ENCODE peak calls at places on chromosome 12, in four cellular contexts. V, P, H and J are unnamed samples. For H3K36me3 and H3K27me3, the result is how much of the 10 kb centered on the place peaks cover.

GRCh38 chr12:70543444-70543843 is 93.8 kb downstream of the PTPRB start:
- DNase-seq in V (no peak), P (no peak), H (peak), J (peak)

GRCh38 chr12:122203968-122204828 is 689 bp downstream of the B3GNT4 start:
- DNase-seq in V (no peak), P (no peak), H (no peak), J (peak)

GRCh38 chr12:80226576-80226975 is 127.2 kb downstream of the OTOGL start:
- DNase-seq in V (no peak), P (no peak), H (no peak), J (no peak)

GRCh38 chr12:108335349-108336119 is 3.6 kb downstream of the CMKLR1 start:
- DNase-seq in V (no peak), P (peak), H (no peak), J (no peak)

GRCh38 chr12:78628701-78629100 is 235.9 kb upstream of the SYT1 start:
- DNase-seq in V (no peak), P (no peak), H (no peak), J (no peak)

GRCh38 chr12:52805000-52805399 is 8.9 kb downstream of the KRT4 start:
- DNase-seq in V (no peak), P (no peak), H (no peak), J (peak)

GRCh38 chr12:4562034-4562657 is at the start of gene DYRK4:
- DNase-seq in V (peak), P (no peak), H (peak), J (peak)

GRCh38 chr12:93137656-93138612 is 208.8 kb upstream of the EEA1 start:
- DNase-seq in V (peak), P (no peak), H (no peak), J (no peak)

GRCh38 chr12:65828711-65829339 is 4.5 kb downstream of the HMGA2 start:
- DNase-seq in V (no peak), P (no peak), H (no peak), J (no peak)
- H3K36me3 ChIP-seq in V (under half), P (under half), H (under half), J (under half)

GRCh38 chr12:62232143-62232729 is 28.0 kb upstream of the USP15 start:
- DNase-seq in V (peak), P (no peak), H (no peak), J (no peak)

GRCh38 chr12:62224601-62225000 is 35.6 kb upstream of the USP15 start:
- DNase-seq in V (no peak), P (no peak), H (no peak), J (no peak)

GRCh38 chr12:62230652-62231051 is 29.6 kb upstream of the USP15 start:
- DNase-seq in V (no peak), P (no peak), H (no peak), J (no peak)

GRCh38 chr12:62221107-62221506 is 39.1 kb upstream of the USP15 start:
- DNase-seq in V (no peak), P (no peak), H (no peak), J (no peak)

GRCh38 chr12:62227091-62227490 is 33.1 kb upstream of the USP15 start:
- DNase-seq in V (no peak), P (no peak), H (no peak), J (no peak)
- H3K27me3 ChIP-seq in V (under half), P (under half), H (under half), J (under half)

GRCh38 chr12:3291939-3292338 is 199.1 kb upstream of the PRMT8 start:
- DNase-seq in V (no peak), P (no peak), H (no peak), J (no peak)
- TF ChIP-seq JUNB in V (no peak), P (no peak), H (no peak), J (no peak)

GRCh38 chr12:3432868-3433267 is 58.1 kb upstream of the PRMT8 start:
- DNase-seq in V (no peak), P (no peak), H (no peak), J (no peak)

GRCh38 chr12:3431685-3432084 is 59.3 kb upstream of the PRMT8 start:
- DNase-seq in V (no peak), P (no peak), H (no peak), J (no peak)

GRCh38 chr12:3432176-3432742 is 58.7 kb upstream of the PRMT8 start:
- DNase-seq in V (no peak), P (no peak), H (peak), J (peak)

GRCh38 chr12:3428631-3429030 is 62.4 kb upstream of the PRMT8 start:
- DNase-seq in V (no peak), P (no peak), H (no peak), J (no peak)

GRCh38 chr12:3427956-3428355 is 63.0 kb upstream of the PRMT8 start:
- DNase-seq in V (no peak), P (no peak), H (no peak), J (no peak)
- H3K36me3 ChIP-seq in V (under half), P (under half), H (under half), J (under half)

GRCh38 chr12:31773223-31773750 is 44.5 kb upstream of the AMN1 start:
- DNase-seq in V (no peak), P (no peak), H (peak), J (no peak)
- H3K27me3 ChIP-seq in V (under half), P (under half), H (under half), J (under half)